ENCODE peak calls at places on chromosome 1, in five cellular contexts. L is EH; D is esophagus squamous epithelium; I is activated effector memory CD4-positive, alpha-beta T cell treated with anti-CD3 and anti-CD28 coated beads, Interleukin-2, amount 50 U/mL, for 16 hours; G is skeletal muscle cell. V is an unnamed sample.

GRCh38 chr1:226034482-226034881 is 28.0 kb upstream of the H3-3A start:
- DNase-seq in L (peak), D (peak), G (peak), I (no peak), V (no peak)

GRCh38 chr1:203167026-203167912 is 8.4 kb downstream of the MYBPH start:
- DNase-seq in I (no peak), D (no peak), G (no peak), L (no peak), V (peak)

GRCh38 chr1:93616996-93617669 is 64.5 kb downstream of the BCAR3 start:
- DNase-seq in I (no peak), D (no peak), G (no peak), L (peak), V (peak)

GRCh38 chr1:235107368-235108184 is 21.1 kb downstream of the TOMM20 start:
- DNase-seq in G (no peak), L (no peak), D (no peak), I (peak), V (no peak)

GRCh38 chr1:193355654-193356053 is 169.2 kb upstream of the B3GALT2 start:
- DNase-seq in I (no peak), G (no peak), D (no peak), L (no peak), V (no peak)

GRCh38 chr1:235127774-235128452 is 724 bp downstream of the TOMM20 start:
- DNase-seq in I (no peak), D (no peak), L (peak), G (no peak), V (no peak)

GRCh38 chr1:218351617-218352438 is 6.7 kb downstream of the TGFB2 start:
- DNase-seq in I (peak), L (peak), D (no peak), G (no peak), V (peak)

GRCh38 chr1:30743584-30744059 is 14.0 kb downstream of the LAPTM5 start:
- DNase-seq in L (no peak), G (no peak), I (peak), D (no peak), V (peak)

GRCh38 chr1:24570265-24571125 is 14.6 kb downstream of the NCMAP start:
- DNase-seq in D (no peak), G (no peak), L (no peak), I (no peak), V (no peak)

GRCh38 chr1:110243146-110243545 is 33.0 kb downstream of the KCNC4 start:
- DNase-seq in D (no peak), G (no peak), L (no peak), I (peak), V (no peak)

GRCh38 chr1:232627645-232628334 is 2.1 kb downstream of the SIPA1L2 start:
- DNase-seq in I (no peak), G (no peak), L (peak), D (no peak), V (peak)

GRCh38 chr1:203069028-203069804 is 16.6 kb downstream of the MYOG start:
- DNase-seq in D (no peak), I (no peak), G (no peak), L (peak), V (no peak)

GRCh38 chr1:154972517-154973343 is 1.8 kb upstream of the CKS1B start:
- DNase-seq in L (peak), G (peak), I (no peak), D (no peak), V (peak)

GRCh38 chr1:6274102-6274501 is 13.2 kb upstream of the GPR153 start:
- DNase-seq in G (no peak), D (no peak), L (no peak), I (no peak), V (no peak)

GRCh38 chr1:228035844-228036243 is 29.0 kb downstream of the WNT3A start:
- DNase-seq in G (no peak), I (no peak), L (no peak), D (no peak), V (no peak)

GRCh38 chr1:150484861-150485260 is 2.4 kb upstream of the TARS2 start:
- DNase-seq in L (peak), D (no peak), I (no peak), G (no peak), V (no peak)

GRCh38 chr1:80417651-80418050 is 1383.1 kb upstream of the ADGRL2 start:
- DNase-seq in G (peak), D (no peak), L (peak), I (no peak), V (no peak)

GRCh38 chr1:25066731-25067520 is 136.8 kb upstream of the RUNX3 start:
- DNase-seq in L (no peak), D (no peak), G (no peak), I (no peak), V (no peak)

GRCh38 chr1:230825061-230825803 is 43.1 kb downstream of the C1orf198 start:
- DNase-seq in L (peak), I (no peak), G (peak), D (no peak), V (peak)

GRCh38 chr1:227793948-227794812 is 21.3 kb upstream of the PRSS38 start:
- DNase-seq in L (peak), I (no peak), D (no peak), G (peak), V (no peak)

GRCh38 chr1:170318736-170319135 is 173.0 kb downstream of the NTMT2 start:
- DNase-seq in L (peak), D (no peak), I (no peak), G (no peak), V (no peak)

V was measured in Caki2.